ENCODE peak calls at places on chromosomes 6 and 20, in six cellular contexts. X, M, I, T, D and H are unnamed samples.

GRCh38 chr20:48469026-48469425 is 358.8 kb downstream of the PREX1 start:
- DNase-seq in X (no peak), M (no peak), D (peak; percentile 41), T (no peak), I (no peak), H (no peak)

GRCh38 chr6:131976545-131977061 is 25.4 kb upstream of the CCN2 start:
- DNase-seq in D (no peak), M (no peak), X (no peak), I (no peak), T (no peak), H (no peak)

GRCh38 chr20:58224974-58225373 is 3.5 kb downstream of the ANKRD60 start:
- DNase-seq in X (no peak), I (no peak), M (no peak), D (no peak), T (no peak), H (no peak)

GRCh38 chr6:106162926-106163325 is 76.8 kb downstream of the PRDM1 start:
- DNase-seq in X (no peak), M (no peak), I (no peak), D (no peak), T (no peak), H (no peak)

GRCh38 chr6:135796884-135797283 is 54.6 kb upstream of the PDE7B start:
- DNase-seq in D (no peak), X (no peak), T (no peak), I (no peak), M (no peak), H (no peak)

GRCh38 chr6:21393426-21394165 is 200.0 kb upstream of the SOX4 start:
- DNase-seq in X (no peak), I (no peak), D (no peak), M (no peak), T (no peak), H (no peak)

GRCh38 chr6:39496951-39497350 is 174.4 kb upstream of the KCNK16 start:
- DNase-seq in X (no peak), D (no peak), T (no peak), I (no peak), M (no peak), H (no peak)

GRCh38 chr20:23652926-23653325 is 15.2 kb upstream of the CST3 start:
- DNase-seq in I (no peak), T (no peak), X (no peak), D (no peak), M (no peak), H (no peak)

GRCh38 chr20:6664574-6664973 is 102.9 kb upstream of the BMP2 start:
- DNase-seq in M (no peak), D (no peak), I (no peak), T (no peak), X (no peak), H (no peak)

GRCh38 chr20:34516874-34517542 is 786 bp downstream of the DYNLRB1 start:
- DNase-seq in D (no peak), M (no peak), T (no peak), X (peak; percentile 21), I (peak; percentile 77), H (no peak)

GRCh38 chr6:1630771-1631217 is 21.1 kb downstream of the FOXC1 start:
- DNase-seq in D (no peak), M (no peak), T (no peak), I (no peak), X (no peak), H (no peak)

GRCh38 chr6:161439093-161439492 is 165.2 kb upstream of the AGPAT4 start:
- DNase-seq in T (no peak), I (no peak), X (no peak), D (no peak), M (no peak), H (peak; percentile 9)

GRCh38 chr20:8940311-8940710 is 128.6 kb upstream of the PLCB4 start:
- DNase-seq in D (no peak), I (no peak), X (no peak), M (no peak), T (no peak), H (no peak)

GRCh38 chr6:35776364-35777215 is at the start of gene CLPSL2:
- DNase-seq in D (peak; percentile 70), M (no peak), I (no peak), X (no peak), T (no peak), H (peak; percentile 36)

GRCh38 chr20:47598911-47599745 is 97.4 kb downstream of the NCOA3 start:
- DNase-seq in T (no peak), M (no peak), X (no peak), I (no peak), D (no peak), H (no peak)

GRCh38 chr20:32034581-32035397 is 17.3 kb upstream of the HCK start:
- DNase-seq in I (peak; percentile 51), X (no peak), M (peak; percentile 19), D (peak; percentile 78), T (no peak), H (no peak)

GRCh38 chr6:127102299-127102698 is 16.2 kb upstream of the RSPO3 start:
- DNase-seq in I (no peak), M (peak; percentile 79), D (no peak), T (no peak), X (no peak), H (no peak)

GRCh38 chr20:13856356-13856755 is 71.5 kb downstream of the NDUFAF5 start:
- DNase-seq in T (no peak), M (no peak), X (no peak), I (no peak), D (no peak), H (no peak)

GRCh38 chr6:139778688-139779087 is 404.2 kb upstream of the CITED2 start:
- DNase-seq in D (no peak), M (peak; percentile 13), T (no peak), I (no peak), X (no peak), H (no peak)

GRCh38 chr6:1267790-1268762 is 43.8 kb upstream of the FOXQ1 start:
- DNase-seq in T (no peak), M (no peak), X (no peak), I (no peak), D (no peak), H (no peak)

GRCh38 chr20:873875-874607 is 40.5 kb downstream of the FAM110A start:
- DNase-seq in M (no peak), I (no peak), D (no peak), X (no peak), T (no peak), H (no peak)

GRCh38 chr6:121539537-121539936 is 104.1 kb downstream of the GJA1 start:
- DNase-seq in M (no peak), D (no peak), T (no peak), I (no peak), X (no peak), H (no peak)

GRCh38 chr6:131136021-131136847 is 967 bp downstream of the AKAP7 start:
- DNase-seq in X (no peak), T (no peak), I (no peak), D (no peak), M (peak; percentile 28), H (peak; percentile 29)

GRCh38 chr6:112956696-112957525 is 609.8 kb downstream of the RFPL4B start:
- DNase-seq in X (no peak), D (no peak), M (peak; percentile 37), I (no peak), T (no peak), H (no peak)

GRCh38 chr20:37598611-37599342 is 71.1 kb upstream of the BLCAP start:
- DNase-seq in X (no peak), T (no peak), D (no peak), M (no peak), I (peak; percentile 22), H (no peak)

GRCh38 chr20:41340327-41341055 is at the start of gene LPIN3:
- DNase-seq in T (peak; percentile 29), X (peak; percentile 46), I (peak; percentile 94), M (peak; percentile 84), D (peak; percentile 91), H (peak; percentile 96)

GRCh38 chr6:32973934-32974333 is 5.5 kb downstream of the BRD2 start:
- DNase-seq in I (no peak), D (no peak), M (peak; percentile 66), T (no peak), X (no peak), H (no peak)